ENCODE peak calls at places on chromosomes 1 and 21, in eight cellular contexts. A is A549; R is tibial artery; N is OCI-LY7; J is CD8-positive, alpha-beta T cell; P is ovary; K is bronchial epithelial cell; I is Peyer's patch. F is an unnamed sample.

GRCh38 chr1:205954819-205955404 is 11.7 kb upstream of the SLC26A9 start:
- DNase-seq in A (no peak), R (no peak), N (no peak), J (no peak), P (no peak), K (no peak), I (no peak), F (no peak)

GRCh38 chr1:215635827-215636226 is 68.7 kb downstream of the KCTD3 start:
- DNase-seq in A (no peak), R (no peak), N (no peak), J (no peak), P (no peak), K (no peak), I (peak), F (no peak)

GRCh38 chr21:36396971-36397370 is 11.8 kb downstream of the CHAF1B start:
- DNase-seq in A (no peak), R (peak), N (no peak), J (no peak), P (no peak), K (no peak), I (peak), F (no peak)

GRCh38 chr1:242025681-242026080 is 26.8 kb upstream of the MAP1LC3C start:
- DNase-seq in A (no peak), R (no peak), N (no peak), J (no peak), P (no peak), K (no peak), I (no peak), F (no peak)

GRCh38 chr1:12424793-12425192 is 193.2 kb downstream of the DHRS3 start:
- DNase-seq in A (no peak), R (no peak), N (no peak), J (no peak), P (no peak), K (no peak), I (no peak), F (no peak)

GRCh38 chr1:229230893-229231753 is 39.8 kb upstream of the RAB4A start:
- DNase-seq in A (peak), R (no peak), N (no peak), J (no peak), P (no peak), K (peak), I (no peak), F (no peak)

GRCh38 chr1:14939527-14940284 is 213.8 kb upstream of the TMEM51 start:
- DNase-seq in A (no peak), R (no peak), N (no peak), J (no peak), P (no peak), K (peak), I (no peak), F (no peak)

GRCh38 chr1:3954391-3955160 is 54.5 kb upstream of the C1orf174 start:
- DNase-seq in A (no peak), R (no peak), N (no peak), J (no peak), P (no peak), K (no peak), I (no peak), F (no peak)

GRCh38 chr1:153776971-153777370 is 1.8 kb downstream of the SLC27A3 start:
- DNase-seq in A (no peak), R (no peak), N (no peak), J (no peak), P (no peak), K (no peak), I (no peak), F (no peak)

GRCh38 chr1:41484881-41485280 is 398 bp upstream of the EDN2 start:
- DNase-seq in A (no peak), R (no peak), N (no peak), J (no peak), P (no peak), K (no peak), I (no peak), F (no peak)

GRCh38 chr1:180917306-180918065 is 4.8 kb downstream of the KIAA1614 start:
- DNase-seq in A (peak), R (no peak), N (no peak), J (no peak), P (no peak), K (no peak), I (no peak), F (no peak)

GRCh38 chr1:204834752-204835151 is 35.9 kb upstream of the NFASC start:
- DNase-seq in A (no peak), R (no peak), N (peak), J (no peak), P (no peak), K (no peak), I (no peak), F (no peak)
- TF ChIP-seq CTCF in A (no peak), R (no peak), N (peak), J (no peak), P (no peak), K (no peak), I (no peak), F (no peak)

DNA sequence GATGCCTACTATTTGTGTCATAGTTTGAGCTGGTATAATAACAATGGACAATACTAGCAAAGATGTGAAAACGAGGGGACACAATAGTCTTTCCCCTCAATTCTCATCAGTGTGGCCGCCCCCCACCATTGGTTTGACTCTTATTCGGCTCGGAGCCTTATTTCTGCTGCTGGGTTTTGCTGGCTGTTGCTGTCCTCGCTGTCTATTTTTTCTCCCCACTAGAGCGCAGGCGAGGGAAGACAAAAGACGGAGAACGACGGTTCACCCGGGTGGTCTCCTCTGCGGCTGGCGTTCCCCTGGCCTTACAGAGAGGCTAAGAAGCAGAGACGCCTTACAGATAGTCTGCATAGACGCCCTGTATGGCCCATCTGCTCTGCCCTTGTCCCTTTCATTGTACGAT is 19.4 kb downstream of the CLIC6 start:
- DNase-seq in A (peak), R (no peak), N (peak), J (no peak), P (peak), K (peak), I (no peak), F (no peak)
- TF ChIP-seq CTCF in A (peak), R (no peak), N (peak), J (no peak), P (no peak), K (peak), I (no peak), F (peak)

GRCh38 chr1:87279966-87280535 is 48.6 kb upstream of the LMO4 start:
- DNase-seq in A (no peak), R (no peak), N (peak), J (no peak), P (no peak), K (peak), I (no peak), F (no peak)
- TF ChIP-seq CTCF in A (peak), R (no peak), N (peak), J (no peak), P (no peak), K (no peak), I (no peak), F (no peak)

GRCh38 chr1:220727523-220727922 is 20.6 kb upstream of the MTARC2 start:
- DNase-seq in A (no peak), R (no peak), N (no peak), J (no peak), P (no peak), K (no peak), I (no peak), F (no peak)

GRCh38 chr1:220732621-220733020 is 15.5 kb upstream of the MTARC2 start:
- DNase-seq in A (no peak), R (no peak), N (no peak), J (no peak), P (no peak), K (no peak), I (no peak), F (no peak)

GRCh38 chr1:220732137-220732536 is 16.0 kb upstream of the MTARC2 start:
- DNase-seq in A (no peak), R (no peak), N (no peak), J (no peak), P (no peak), K (no peak), I (no peak), F (no peak)

DNA sequence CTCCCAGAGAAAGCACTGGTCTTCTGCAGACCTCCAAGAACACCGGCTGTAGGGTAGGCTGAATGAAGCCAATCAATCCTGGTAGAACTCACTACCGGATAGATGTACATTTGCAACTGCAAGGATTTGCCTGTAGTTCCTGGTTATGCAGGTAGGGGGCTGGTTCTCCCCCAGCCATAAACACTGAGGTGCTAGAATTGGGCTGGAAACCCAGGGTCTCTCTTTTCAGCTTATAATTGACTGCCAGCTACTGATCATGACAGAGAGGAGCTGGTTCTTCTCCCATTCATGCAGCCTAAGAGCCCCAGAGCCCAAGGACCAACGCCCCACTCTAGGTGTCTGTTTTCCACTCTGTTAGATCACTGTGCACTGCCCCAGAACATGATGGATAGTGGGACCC is 21.5 kb upstream of the MTARC2 start:
- DNase-seq in A (no peak), R (no peak), N (no peak), J (no peak), P (no peak), K (no peak), I (no peak), F (no peak)
- TF ChIP-seq CTCF in A (no peak), R (no peak), N (peak), J (no peak), P (no peak), K (peak), I (peak), F (peak)

DNA sequence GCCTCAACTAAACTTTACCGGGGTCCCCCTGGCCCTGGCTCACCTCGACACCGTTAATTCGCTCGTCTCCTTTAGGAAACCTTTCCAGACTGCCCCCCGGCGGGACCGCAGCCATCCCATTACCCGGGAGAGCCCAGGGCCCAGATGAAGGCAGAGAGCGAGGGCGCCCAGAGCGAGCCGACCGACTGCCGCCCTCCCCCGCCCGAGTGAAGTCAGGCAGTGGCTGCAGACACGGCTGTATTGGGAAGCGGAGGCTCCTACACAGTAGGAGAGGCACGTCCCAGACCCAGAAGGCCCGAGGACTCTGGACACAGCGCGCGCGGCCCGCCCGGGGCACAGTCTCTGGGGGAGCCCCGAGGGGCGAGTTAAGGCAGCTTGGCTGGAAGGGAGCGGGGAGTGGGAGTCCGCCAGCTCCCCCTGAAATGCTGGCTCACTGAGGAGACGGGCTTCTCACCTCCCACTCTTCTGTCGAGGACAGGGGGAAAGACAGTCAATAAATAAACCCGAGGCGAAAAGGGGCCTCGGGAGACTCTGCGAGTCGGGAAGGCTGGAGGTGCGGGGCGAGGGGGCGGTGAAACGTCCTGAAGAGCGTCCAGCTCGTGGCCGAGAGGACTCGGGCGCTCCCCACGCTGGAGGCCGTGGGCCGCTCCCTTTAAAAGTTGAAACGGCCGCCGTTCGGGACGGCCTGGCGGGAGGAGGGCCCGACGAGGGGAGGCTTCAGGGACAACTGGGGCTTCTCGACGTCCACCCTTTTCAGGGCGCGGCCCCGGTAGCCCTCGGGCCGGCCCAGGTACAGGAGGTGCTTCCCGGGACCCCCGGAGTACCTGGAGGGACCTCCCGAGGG is 14.4 kb downstream of the SEMA6C start:
- DNase-seq in A (no peak), R (peak), N (no peak), J (no peak), P (peak), K (no peak), I (no peak), F (no peak)
- TF ChIP-seq CTCF in A (no peak), R (no peak), N (no peak), J (no peak), P (no peak), K (no peak), I (no peak), F (no peak)

GRCh38 chr1:113247805-113248204 is 142.5 kb upstream of the MAGI3 start:
- DNase-seq in A (no peak), R (no peak), N (no peak), J (no peak), P (no peak), K (peak), I (no peak), F (no peak)
- TF ChIP-seq CTCF in A (no peak), R (no peak), N (no peak), J (no peak), P (no peak), K (no peak), I (no peak), F (no peak)

GRCh38 chr1:172003766-172004530 is 162.7 kb downstream of the DNM3 start:
- DNase-seq in A (no peak), R (no peak), N (no peak), J (no peak), P (no peak), K (no peak), I (no peak), F (no peak)
- TF ChIP-seq CTCF in A (no peak), R (no peak), N (no peak), J (no peak), P (no peak), K (no peak), I (no peak), F (no peak)

GRCh38 chr1:109564189-109564878 is 15.9 kb downstream of the GNAI3 start:
- DNase-seq in A (no peak), R (no peak), N (no peak), J (no peak), P (no peak), K (no peak), I (no peak), F (no peak)
- TF ChIP-seq CTCF in A (no peak), R (no peak), N (no peak), J (no peak), P (no peak), K (no peak), I (no peak), F (no peak)

GRCh38 chr1:22454476-22455056 is 2.9 kb downstream of the ZBTB40 start:
- DNase-seq in A (no peak), R (no peak), N (no peak), J (no peak), P (no peak), K (no peak), I (no peak), F (no peak)

GRCh38 chr1:22453181-22453580 is 1.5 kb downstream of the ZBTB40 start:
- DNase-seq in A (no peak), R (no peak), N (no peak), J (no peak), P (no peak), K (no peak), I (no peak), F (no peak)

GRCh38 chr1:22451702-22452400 is at the start of gene ZBTB40:
- DNase-seq in A (peak), R (peak), N (peak), J (peak), P (peak), K (peak), I (peak), F (peak)

GRCh38 chr1:22450421-22451021 is 1.1 kb upstream of the ZBTB40 start:
- DNase-seq in A (no peak), R (no peak), N (no peak), J (no peak), P (no peak), K (no peak), I (no peak), F (no peak)

GRCh38 chr1:22452401-22452963 is 831 bp downstream of the ZBTB40 start:
- DNase-seq in A (no peak), R (no peak), N (peak), J (peak), P (peak), K (peak), I (no peak), F (no peak)
- TF ChIP-seq CTCF in A (no peak), R (no peak), N (peak), J (no peak), P (no peak), K (no peak), I (no peak), F (no peak)

DNA sequence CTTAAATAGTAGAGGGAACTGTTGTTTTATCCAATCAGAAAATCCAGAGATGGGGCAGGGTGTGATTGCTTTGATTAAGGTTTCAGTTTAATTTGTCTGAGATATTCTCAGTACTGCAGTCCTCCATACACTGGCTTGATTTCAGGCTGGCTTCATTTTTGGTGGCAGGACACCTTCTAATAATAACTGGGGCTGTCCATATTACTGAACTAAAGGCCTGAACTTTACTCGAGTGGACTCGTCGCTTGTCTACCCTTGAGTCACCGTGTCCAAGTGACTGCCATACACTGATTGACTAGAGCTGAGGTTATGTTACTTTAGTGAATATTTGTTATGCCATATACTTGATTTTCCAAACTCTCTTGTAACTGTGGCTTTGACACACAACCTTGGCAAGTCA is 228.8 kb downstream of the DNAH14 start:
- DNase-seq in A (no peak), R (no peak), N (no peak), J (no peak), P (no peak), K (no peak), I (no peak), F (no peak)
- TF ChIP-seq CTCF in A (no peak), R (no peak), N (no peak), J (no peak), P (no peak), K (no peak), I (no peak), F (no peak)